ENCODE peak calls at places on chromosomes 2 and 18, in four cellular contexts. R, G, E and I are unnamed samples.

GRCh38 chr2:181411105-181411849 is 45.9 kb upstream of the ITGA4 start:
- DNase-seq in R (no peak), G (no peak), E (peak), I (no peak)

GRCh38 chr18:45059695-45060094 is 379.0 kb downstream of the SETBP1 start:
- DNase-seq in R (no peak), G (no peak), E (no peak), I (no peak)

GRCh38 chr18:48706630-48707206 is 167.9 kb downstream of the CTIF start:
- DNase-seq in R (no peak), G (no peak), E (peak), I (no peak)

GRCh38 chr2:134411279-134411827 is 157.5 kb downstream of the MGAT5 start:
- DNase-seq in R (no peak), G (peak), E (no peak), I (no peak)

GRCh38 chr2:174985624-174986023 is 19.6 kb downstream of the CHN1 start:
- DNase-seq in R (no peak), G (no peak), E (no peak), I (no peak)

GRCh38 chr2:71711470-71711857 is 258.1 kb downstream of the DYSF start:
- DNase-seq in R (no peak), G (no peak), E (no peak), I (no peak)

GRCh38 chr18:79987566-79987965 is 797 bp downstream of the TXNL4A start:
- DNase-seq in R (no peak), G (no peak), E (no peak), I (no peak)

GRCh38 chr2:38115216-38116012 is 39.5 kb upstream of the CYP1B1 start:
- DNase-seq in R (peak), G (no peak), E (peak), I (no peak)

GRCh38 chr2:20994130-20994529 is 49.7 kb downstream of the APOB start:
- DNase-seq in R (no peak), G (no peak), E (no peak), I (no peak)

GRCh38 chr2:69269330-69269729 is 117.7 kb downstream of the GFPT1 start:
- DNase-seq in R (no peak), G (no peak), E (no peak), I (no peak)

GRCh38 chr18:10660485-10660884 is 134.7 kb downstream of the NAPG start:
- DNase-seq in R (peak), G (no peak), E (no peak), I (no peak)

GRCh38 chr2:11213090-11213638 is 57.9 kb downstream of the SLC66A3 start:
- DNase-seq in R (no peak), G (no peak), E (no peak), I (no peak)

GRCh38 chr18:77133920-77134496 is 1.4 kb upstream of the MBP start:
- DNase-seq in R (peak), G (no peak), E (peak), I (no peak)

GRCh38 chr2:175010848-175011254 is 5.7 kb upstream of the CHN1 start:
- DNase-seq in R (no peak), G (no peak), E (no peak), I (no peak)

GRCh38 chr18:79327199-79327545 is 68.6 kb upstream of the NFATC1 start:
- DNase-seq in R (no peak), G (no peak), E (no peak), I (no peak)

GRCh38 chr2:168663993-168664392 is 138.4 kb upstream of the NOSTRIN start:
- DNase-seq in R (no peak), G (no peak), E (no peak), I (no peak)

GRCh38 chr2:203740741-203741363 is 34.4 kb downstream of the CD28 start:
- DNase-seq in R (no peak), G (no peak), E (no peak), I (no peak)

GRCh38 chr18:47118986-47119385 is 31.3 kb downstream of the HDHD2 start:
- DNase-seq in R (no peak), G (no peak), E (no peak), I (no peak)

GRCh38 chr2:177669201-177669600 is 276.6 kb downstream of the AGPS start:
- DNase-seq in R (no peak), G (no peak), E (no peak), I (no peak)

GRCh38 chr2:52474091-52474490 is 1293.5 kb upstream of the CHAC2 start:
- DNase-seq in R (no peak), G (no peak), E (no peak), I (no peak)

GRCh38 chr18:55339990-55340389 is 248.0 kb downstream of the TCF4 start:
- DNase-seq in R (no peak), G (no peak), E (no peak), I (no peak)

GRCh38 chr2:64453710-64454315 is at the start of gene LGALSL:
- DNase-seq in R (peak), G (peak), E (peak), I (peak)

GRCh38 chr18:6943143-6943542 is 174.5 kb downstream of the LAMA1 start:
- DNase-seq in R (no peak), G (no peak), E (no peak), I (no peak)

GRCh38 chr2:160294339-160294803 is 94.3 kb upstream of the ITGB6 start:
- DNase-seq in R (peak), G (no peak), E (peak), I (no peak)

GRCh38 chr18:23828426-23828825 is 139.2 kb downstream of the LAMA3 start:
- DNase-seq in R (no peak), G (no peak), E (no peak), I (no peak)

GRCh38 chr2:20862850-20863249 is 39.9 kb upstream of the LDAH start:
- DNase-seq in R (no peak), G (no peak), E (no peak), I (no peak)

GRCh38 chr2:16664052-16664731 is 1.4 kb downstream of the CYRIA start:
- DNase-seq in R (peak), G (peak), E (peak), I (peak)

GRCh38 chr18:50947899-50948298 is 19.9 kb upstream of the ELAC1 start:
- DNase-seq in R (no peak), G (no peak), E (no peak), I (no peak)

GRCh38 chr2:134416637-134417036 is 162.8 kb downstream of the MGAT5 start:
- DNase-seq in R (no peak), G (no peak), E (no peak), I (no peak)

GRCh38 chr2:11558206-11558886 is 24.5 kb downstream of the GREB1 start:
- DNase-seq in R (no peak), G (no peak), E (no peak), I (no peak)

GRCh38 chr2:114610677-114611076 is 168.2 kb downstream of the DPP10 start:
- DNase-seq in R (no peak), G (no peak), E (no peak), I (no peak)

GRCh38 chr2:219289537-219290361 is 10.6 kb downstream of the DNAJB2 start:
- DNase-seq in R (peak), G (no peak), E (peak), I (peak)
- H3K27ac ChIP-seq in R (peak), G (peak), E (peak), I (peak)

GRCh38 chr2:95402370-95403203 is at the start of gene FAHD2A:
- DNase-seq in R (peak), G (peak), E (peak), I (peak)

GRCh38 chr2:95399061-95399460 is 3.4 kb upstream of the FAHD2A start:
- DNase-seq in R (no peak), G (no peak), E (no peak), I (no peak)

DNA sequence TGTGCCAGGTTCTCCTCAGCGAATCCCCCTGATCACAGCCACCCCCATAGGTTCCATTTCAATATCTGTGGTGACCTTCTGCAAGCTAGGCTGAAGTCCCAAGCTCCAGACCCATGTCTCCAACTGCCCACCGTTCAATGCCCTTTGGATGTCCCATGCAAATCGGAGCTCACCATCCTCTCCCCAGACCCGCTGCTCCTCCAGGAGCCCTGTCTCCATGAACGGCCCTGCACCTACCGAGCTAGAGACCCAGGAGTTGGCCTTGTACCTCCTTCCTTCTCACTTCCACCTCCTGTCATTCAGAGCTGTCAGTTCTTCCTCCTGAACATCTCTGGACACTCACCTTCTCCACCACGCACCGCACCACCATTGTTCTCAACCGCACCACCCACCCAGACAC is 1.0 kb upstream of the FAHD2A start:
- DNase-seq in R (no peak), G (no peak), E (no peak), I (no peak)
- H3K27ac ChIP-seq in R (no peak), G (no peak), E (no peak), I (no peak)

GRCh38 chr2:197674546-197674945 is 841 bp downstream of the RFTN2 start:
- DNase-seq in R (no peak), G (no peak), E (no peak), I (no peak)
- H3K27ac ChIP-seq in R (peak), G (peak), E (peak), I (peak)

DNA sequence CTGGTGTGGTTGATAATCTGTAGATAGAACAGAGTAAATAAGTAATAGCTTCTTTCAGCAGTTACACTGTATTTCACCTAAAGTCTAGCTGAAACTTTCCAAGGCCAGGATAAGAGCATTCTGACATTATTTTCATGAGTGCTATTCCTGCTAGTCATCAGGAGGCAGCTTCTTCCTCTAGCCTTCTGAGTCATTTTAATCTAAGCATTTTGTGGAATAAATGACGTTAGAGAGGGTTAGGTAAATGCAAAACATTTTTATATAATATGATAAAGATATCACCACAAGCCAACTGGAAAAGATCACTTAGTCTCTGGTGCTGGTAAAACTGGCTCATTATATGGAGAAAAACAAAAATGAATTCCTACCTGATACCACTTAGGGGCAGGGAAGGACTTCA is 138.5 kb downstream of the MEP1B start:
- DNase-seq in R (no peak), G (no peak), E (no peak), I (no peak)
- H3K27ac ChIP-seq in R (no peak), G (no peak), E (no peak), I (no peak)

GRCh38 chr2:241560181-241560882 is 1.8 kb downstream of the BOK start:
- DNase-seq in R (no peak), G (no peak), E (no peak), I (no peak)
- H3K27ac ChIP-seq in R (no peak), G (peak), E (no peak), I (peak)

DNA sequence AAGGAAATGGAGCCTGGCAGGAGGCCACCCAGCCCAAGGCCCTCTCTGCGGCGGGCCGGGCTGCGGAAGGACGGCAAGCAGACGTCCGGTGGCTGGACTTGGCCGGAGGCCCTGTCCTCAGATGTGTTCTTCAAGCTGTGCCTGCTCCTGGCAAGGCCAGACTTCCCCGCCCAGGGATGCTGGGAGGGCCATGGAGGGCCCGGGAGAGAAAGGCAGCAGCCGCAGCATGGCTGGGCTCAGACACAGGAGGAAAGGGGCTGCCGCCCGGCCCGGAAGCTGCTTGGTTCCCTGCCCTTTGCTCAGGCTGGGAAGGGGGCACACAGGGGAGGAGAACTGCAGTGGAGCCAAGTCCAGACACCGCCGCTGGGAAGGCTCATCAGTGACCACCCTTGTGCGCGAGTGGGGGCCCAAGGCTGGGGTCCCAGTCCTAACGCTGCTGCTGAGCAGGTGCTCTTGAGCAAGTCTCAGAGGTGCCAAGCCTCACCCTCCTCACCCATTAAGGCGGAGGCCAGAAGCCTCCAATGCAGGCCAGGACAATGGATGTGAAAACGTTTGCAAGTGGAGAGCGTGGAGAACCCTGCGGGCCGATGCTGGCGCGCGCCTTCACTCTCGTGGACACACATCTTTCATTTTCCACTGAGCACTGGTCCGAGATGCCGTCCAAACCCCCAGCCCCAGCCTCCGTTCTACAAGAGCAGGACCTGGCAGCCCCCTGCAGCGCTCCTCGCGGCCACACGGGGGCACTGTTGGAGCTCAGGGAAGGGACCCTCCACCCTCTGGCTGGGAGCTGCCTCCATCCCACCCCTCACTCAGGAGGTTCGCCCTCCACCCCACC is 7.9 kb downstream of the CROCC2 start:
- DNase-seq in R (peak), G (peak), E (peak), I (peak)
- H3K27ac ChIP-seq in R (no peak), G (no peak), E (peak), I (peak)

GRCh38 chr18:22166070-22166972 is 3.1 kb upstream of the GATA6 start:
- DNase-seq in R (no peak), G (no peak), E (peak), I (no peak)

GRCh38 chr18:22167091-22167470 is 2.3 kb upstream of the GATA6 start:
- DNase-seq in R (no peak), G (no peak), E (no peak), I (no peak)

GRCh38 chr18:22169011-22169888 is at the start of gene GATA6:
- DNase-seq in R (peak), G (no peak), E (peak), I (no peak)

GRCh38 chr18:22168360-22168921 is 948 bp upstream of the GATA6 start:
- DNase-seq in R (no peak), G (no peak), E (no peak), I (no peak)

GRCh38 chr18:22167471-22168151 is 1.8 kb upstream of the GATA6 start:
- DNase-seq in R (no peak), G (no peak), E (no peak), I (no peak)
- H3K27ac ChIP-seq in R (no peak), G (no peak), E (peak), I (no peak)

DNA sequence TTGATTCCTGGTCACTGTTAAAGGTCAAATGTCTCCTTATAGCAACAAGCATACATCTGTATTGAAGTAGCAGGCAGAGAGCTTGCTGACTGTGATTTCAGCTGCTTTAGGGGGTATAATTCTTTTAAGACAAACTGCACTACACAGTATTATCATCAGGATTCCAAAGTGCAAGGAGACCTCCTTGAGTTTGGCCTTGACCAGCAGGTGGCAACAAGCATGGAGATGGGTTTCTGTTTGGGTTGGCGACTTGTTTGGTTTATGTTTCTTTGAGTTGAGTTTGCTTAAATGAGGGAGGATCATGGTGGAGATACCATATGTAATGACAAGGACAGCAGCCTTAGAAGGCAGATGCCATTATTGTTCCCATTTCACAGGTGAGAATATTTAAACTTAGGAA is 681.0 kb upstream of the ID2 start:
- DNase-seq in R (no peak), G (no peak), E (no peak), I (no peak)
- H3K27ac ChIP-seq in R (no peak), G (no peak), E (no peak), I (no peak)